ENCODE peak calls at places on chromosomes 2 and 18, in ten cellular contexts. F is cardiac fibroblast, S is lower leg skin, V is cardiac muscle cell, E is heart left ventricle, L is brain microvascular endothelial cell, D is dorsolateral prefrontal cortex, A is body of pancreas, I is HCT116, C is sigmoid colon. G is an unnamed sample.

GRCh38 chr18:14970027-14970426 is 222.1 kb downstream of the ANKRD30B start:
- DNase-seq in D (no peak), V (no peak), A (no peak), S (peak), E (no peak), I (no peak), C (no peak), F (peak), L (no peak), G (no peak)

GRCh38 chr2:170587937-170588336 is 127.2 kb upstream of the SP5 start:
- DNase-seq in L (no peak), C (no peak), F (peak), S (peak), A (no peak), D (no peak), I (no peak), E (no peak), V (no peak), G (no peak)

GRCh38 chr18:13216092-13216582 is 2.4 kb upstream of the LDLRAD4 start:
- DNase-seq in D (peak), E (peak), A (peak), F (peak), C (peak), S (peak), L (peak), I (peak), V (peak), G (peak)

GRCh38 chr2:39661771-39662325 is 3.9 kb upstream of the TMEM178A start:
- DNase-seq in F (no peak), D (no peak), E (no peak), A (no peak), S (no peak), L (no peak), I (no peak), V (no peak), C (no peak), G (no peak)

GRCh38 chr2:240433973-240434727 is 1.3 kb upstream of the GPC1 start:
- DNase-seq in V (no peak), L (peak), I (peak), D (no peak), C (peak), A (peak), F (peak), E (peak), S (peak), G (no peak)

GRCh38 chr2:150042844-150043503 is 444.5 kb downstream of the RND3 start:
- DNase-seq in D (no peak), C (no peak), E (no peak), V (peak), I (no peak), L (no peak), S (no peak), F (no peak), A (no peak), G (no peak)

GRCh38 chr2:88451647-88452150 is 794 bp downstream of the FOXI3 start:
- DNase-seq in L (no peak), F (no peak), D (no peak), C (peak), S (no peak), I (no peak), A (peak), E (no peak), V (no peak), G (no peak)

GRCh38 chr2:158099716-158100115 is 2.0 kb upstream of the UPP2 start:
- DNase-seq in S (no peak), F (peak), E (no peak), A (peak), I (no peak), C (no peak), V (no peak), L (no peak), D (no peak), G (no peak)

GRCh38 chr2:148540022-148540421 is 104.5 kb upstream of the EPC2 start:
- DNase-seq in A (no peak), I (no peak), S (no peak), E (no peak), V (no peak), C (no peak), L (no peak), F (no peak), D (no peak), G (no peak)

GRCh38 chr2:12424820-12425219 is 291.9 kb upstream of the TRIB2 start:
- DNase-seq in C (peak), D (peak), A (peak), E (no peak), F (no peak), V (peak), I (no peak), L (no peak), S (no peak), G (no peak)

GRCh38 chr2:239870276-239870675 is 154.9 kb downstream of the NDUFA10 start:
- DNase-seq in D (no peak), E (no peak), C (no peak), F (no peak), L (no peak), A (no peak), V (no peak), I (no peak), S (no peak), G (no peak)

DNA sequence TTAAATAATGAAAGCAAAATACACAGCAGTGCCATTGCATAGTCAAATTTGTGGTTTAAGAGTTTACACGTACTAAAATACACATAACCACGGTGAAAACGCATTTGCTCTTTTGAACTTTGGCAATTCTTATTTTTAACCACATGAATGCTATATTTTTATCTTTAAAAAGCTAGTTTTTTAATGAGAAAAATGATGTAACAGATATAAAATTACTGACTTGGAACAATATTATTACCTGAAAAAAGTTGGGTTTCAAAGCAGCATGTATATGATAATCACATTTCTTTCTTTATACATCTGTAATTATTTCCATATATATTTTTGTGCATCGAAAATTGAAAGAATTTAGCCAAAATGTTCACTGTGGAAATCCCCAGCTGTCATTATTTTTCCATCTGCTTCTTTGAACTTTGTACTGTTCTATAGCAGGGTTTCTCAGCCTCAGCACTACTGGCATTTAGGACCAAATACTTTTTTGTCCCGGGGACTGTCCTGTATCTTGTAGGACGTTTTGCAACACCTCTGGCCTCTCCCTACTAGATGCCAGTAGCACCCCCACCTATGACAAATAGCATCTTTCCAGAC is 75.9 kb upstream of the CAB39 start:
- DNase-seq in L (no peak), S (no peak), A (no peak), V (no peak), D (no peak), I (no peak), F (no peak), C (no peak), E (no peak), G (no peak)
- H3K4me3 ChIP-seq in L (no peak), S (no peak), A (no peak), V (no peak), D (no peak), I (no peak), F (no peak), C (no peak), E (no peak), G (no peak)

DNA sequence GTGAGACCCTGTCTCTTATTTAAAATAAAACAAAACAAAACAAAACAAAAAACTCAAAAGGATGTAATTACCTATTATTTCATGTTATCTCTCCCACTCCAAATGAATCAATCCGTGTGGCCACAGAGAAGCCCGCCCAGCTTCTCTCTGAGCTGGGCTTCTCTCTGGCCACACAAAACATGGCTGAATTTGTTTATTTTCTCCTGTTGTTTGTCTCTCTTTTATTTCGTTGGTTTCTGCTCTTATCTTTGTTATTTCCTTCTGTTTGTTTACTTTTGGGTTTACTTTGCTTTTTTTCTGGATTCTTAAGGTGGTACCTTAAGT is 1.5 kb upstream of the TRABD2A start:
- DNase-seq in E (no peak), C (no peak), S (no peak), L (no peak), D (no peak), F (no peak), I (no peak), V (no peak), A (no peak), G (no peak)
- H3K4me3 ChIP-seq in E (no peak), C (peak), S (no peak), L (no peak), D (peak), F (no peak), I (peak), V (no peak), A (no peak), G (peak)

GRCh38 chr2:201260302-201260800 is at the start of gene CASP8:
- DNase-seq in L (peak), S (peak), F (peak), D (no peak), C (no peak), I (no peak), E (no peak), A (no peak), V (no peak), G (no peak)
- H3K4me3 ChIP-seq in L (peak), S (no peak), F (no peak), D (no peak), C (peak), I (no peak), E (peak), A (no peak), V (no peak), G (peak)

GRCh38 chr2:6080837-6081541 is 388.8 kb downstream of the SOX11 start:
- DNase-seq in A (peak), S (no peak), L (no peak), C (no peak), D (no peak), F (no peak), I (no peak), E (no peak), V (peak), G (no peak)
- H3K4me3 ChIP-seq in A (no peak), S (no peak), L (peak), C (peak), D (peak), F (no peak), I (no peak), E (no peak), V (no peak), G (no peak)

GRCh38 chr2:119231975-119232665 is 8.5 kb downstream of the STEAP3 start:
- DNase-seq in I (no peak), E (no peak), S (no peak), F (peak), V (no peak), L (peak), C (no peak), A (no peak), D (no peak), G (no peak)
- H3K4me3 ChIP-seq in I (no peak), E (no peak), S (no peak), F (no peak), V (no peak), L (no peak), C (no peak), A (no peak), D (no peak), G (no peak)

GRCh38 chr2:25376750-25377621 is 35.3 kb upstream of the DNMT3A start:
- DNase-seq in F (peak), E (peak), D (peak), I (peak), V (peak), A (peak), L (peak), S (peak), C (peak), G (no peak)
- H3K4me3 ChIP-seq in F (peak), E (peak), D (peak), I (peak), V (no peak), A (no peak), L (peak), S (no peak), C (peak), G (peak)

GRCh38 chr18:63979409-63979908 is 9.6 kb downstream of the SERPINB8 start:
- DNase-seq in L (peak), V (peak), D (peak), A (peak), I (peak), E (peak), C (peak), F (peak), S (peak), G (no peak)
- H3K4me3 ChIP-seq in L (peak), V (no peak), D (peak), A (no peak), I (no peak), E (no peak), C (peak), F (peak), S (no peak), G (peak)

DNA sequence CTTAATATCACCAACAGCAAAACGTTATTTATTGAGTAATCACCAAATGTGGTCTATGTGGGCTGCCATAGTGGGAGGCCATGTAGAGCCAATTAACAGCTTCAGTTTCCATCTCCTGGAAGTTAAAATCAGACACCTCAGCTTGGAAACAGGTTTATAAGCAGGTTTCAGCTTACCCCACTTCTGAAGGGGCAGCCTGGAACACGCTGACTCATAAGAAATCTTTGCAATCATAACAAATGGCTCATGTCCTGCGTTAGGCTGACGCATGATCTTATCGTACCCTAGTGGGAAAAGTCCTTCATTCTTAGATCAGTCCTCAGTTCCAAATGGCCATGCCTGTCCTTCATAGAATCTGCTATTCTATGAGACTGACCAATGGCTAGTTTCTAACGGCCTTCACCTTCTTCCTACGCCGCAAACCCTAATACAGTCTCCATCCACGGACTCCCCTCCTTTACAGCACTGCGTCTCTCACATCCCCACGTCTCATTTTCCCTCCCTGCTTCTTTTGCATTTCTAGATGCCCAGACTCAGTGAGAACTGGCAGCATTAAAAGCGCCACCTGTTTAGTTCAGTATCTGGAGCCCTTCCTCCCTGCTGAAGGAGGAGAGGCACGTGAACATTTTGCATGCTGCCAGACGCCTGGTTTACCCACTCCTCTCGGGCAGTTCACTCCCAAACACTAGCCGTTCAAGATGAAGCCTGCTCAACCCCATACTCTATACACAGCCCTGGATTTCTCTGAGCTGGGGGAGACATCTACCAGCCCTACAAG is 24.2 kb upstream of the BZW1 start:
- DNase-seq in E (no peak), I (no peak), A (no peak), D (peak), F (peak), L (peak), S (no peak), C (no peak), V (no peak), G (no peak)
- H3K4me3 ChIP-seq in E (no peak), I (no peak), A (no peak), D (no peak), F (no peak), L (no peak), S (no peak), C (no peak), V (no peak), G (no peak)

G was measured in SK-N-MC.